ENCODE peak calls at places on chromosomes 7 and 10, in eight cellular contexts. D is CD4-positive, alpha-beta memory T cell; C is brain microvascular endothelial cell; M is psoas muscle; T is foreskin fibroblast; S is AG10803; F is keratinocyte; O is lung. X is an unnamed sample.

GRCh38 chr7:65798111-65799075 is 74.5 kb upstream of the VKORC1L1 start:
- DNase-seq in D (peak), C (peak), M (no peak), T (peak), S (peak), F (no peak), O (no peak), X (peak)

GRCh38 chr7:34759477-34760125 is 101.6 kb downstream of the NPSR1 start:
- DNase-seq in D (no peak), C (peak), M (no peak), T (no peak), S (peak), F (peak), O (no peak), X (no peak)

GRCh38 chr7:41114691-41115090 is 588.2 kb downstream of the INHBA start:
- DNase-seq in D (no peak), C (no peak), M (no peak), T (no peak), S (no peak), F (no peak), O (no peak), X (no peak)

GRCh38 chr10:79400567-79401004 is 44.8 kb downstream of the ZCCHC24 start:
- DNase-seq in D (peak), C (no peak), M (peak), T (peak), S (no peak), F (peak), O (no peak), X (no peak)

GRCh38 chr10:132101529-132101928 is 35.8 kb downstream of the JAKMIP3 start:
- DNase-seq in D (no peak), C (no peak), M (no peak), T (no peak), S (no peak), F (no peak), O (peak), X (no peak)

GRCh38 chr10:13613519-13613918 is 26.8 kb downstream of the PRPF18 start:
- DNase-seq in D (no peak), C (peak), M (no peak), T (peak), S (peak), F (no peak), O (no peak), X (no peak)

GRCh38 chr10:6795571-6795970 is 215.5 kb upstream of the PRKCQ start:
- DNase-seq in D (no peak), C (no peak), M (no peak), T (no peak), S (no peak), F (no peak), O (no peak), X (no peak)

GRCh38 chr7:156752371-156753297 is 112.1 kb downstream of the RNF32 start:
- DNase-seq in D (no peak), C (peak), M (no peak), T (no peak), S (no peak), F (no peak), O (no peak), X (no peak)

GRCh38 chr10:22103701-22104100 is 100.2 kb upstream of the DNAJC1 start:
- DNase-seq in D (peak), C (no peak), M (no peak), T (no peak), S (no peak), F (no peak), O (no peak), X (no peak)

GRCh38 chr7:128697301-128697905 is 25.3 kb downstream of the GARIN1A start:
- DNase-seq in D (peak), C (peak), M (peak), T (peak), S (peak), F (peak), O (peak), X (peak)

GRCh38 chr10:124860426-124860825 is 58.8 kb downstream of the ABRAXAS2 start:
- DNase-seq in D (no peak), C (no peak), M (no peak), T (no peak), S (no peak), F (no peak), O (no peak), X (no peak)

GRCh38 chr7:84331665-84332064 is 137.1 kb upstream of the SEMA3A start:
- DNase-seq in D (no peak), C (no peak), M (no peak), T (no peak), S (peak), F (no peak), O (no peak), X (no peak)

GRCh38 chr10:5688587-5688986 is 3.9 kb downstream of the TASOR2 start:
- DNase-seq in D (no peak), C (no peak), M (no peak), T (no peak), S (no peak), F (no peak), O (no peak), X (no peak)
- H3K4me3 ChIP-seq in D (no peak), C (no peak), M (no peak), T (no peak), S (no peak), F (no peak), O (no peak), X (no peak)

DNA sequence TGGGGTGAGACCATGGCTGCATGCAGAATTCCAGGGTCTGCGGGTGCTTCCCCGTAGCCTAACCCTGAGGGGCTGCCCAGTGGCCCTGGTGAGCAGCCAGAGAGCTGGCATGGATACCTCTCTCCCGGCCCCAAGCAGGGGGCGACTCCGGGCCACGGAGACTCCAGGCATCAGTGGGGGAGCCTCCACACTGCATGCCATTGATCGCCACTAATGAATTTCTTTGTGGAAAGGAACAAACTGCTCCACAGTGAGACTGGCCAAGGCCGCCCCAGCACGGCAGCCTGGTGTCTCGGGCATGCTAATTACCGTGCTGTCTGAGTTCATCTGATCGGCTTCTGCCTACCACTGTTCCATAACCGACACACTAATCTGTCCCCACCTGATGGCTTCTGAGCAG is 184.4 kb downstream of the GRID1 start:
- DNase-seq in D (no peak), C (no peak), M (no peak), T (no peak), S (no peak), F (no peak), O (no peak), X (no peak)
- H3K4me3 ChIP-seq in D (no peak), C (no peak), M (no peak), T (no peak), S (no peak), F (no peak), O (no peak), X (no peak)

GRCh38 chr10:102297132-102297531 is 51.8 kb downstream of the GBF1 start:
- DNase-seq in D (no peak), C (no peak), M (no peak), T (no peak), S (no peak), F (no peak), O (no peak), X (no peak)
- H3K4me3 ChIP-seq in D (no peak), C (no peak), M (no peak), T (no peak), S (no peak), F (no peak), O (no peak), X (no peak)

GRCh38 chr7:5692112-5692844 is 89.2 kb downstream of the RNF216 start:
- DNase-seq in D (no peak), C (peak), M (peak), T (peak), S (peak), F (peak), O (peak), X (peak)

GRCh38 chr7:5693529-5693928 is 87.9 kb downstream of the RNF216 start:
- DNase-seq in D (no peak), C (peak), M (no peak), T (peak), S (peak), F (no peak), O (no peak), X (no peak)

GRCh38 chr7:5691536-5692090 is 89.8 kb downstream of the RNF216 start:
- DNase-seq in D (no peak), C (peak), M (no peak), T (no peak), S (peak), F (no peak), O (no peak), X (no peak)

GRCh38 chr7:5694221-5694754 is 87.2 kb downstream of the RNF216 start:
- DNase-seq in D (no peak), C (peak), M (no peak), T (peak), S (peak), F (no peak), O (no peak), X (peak)

DNA sequence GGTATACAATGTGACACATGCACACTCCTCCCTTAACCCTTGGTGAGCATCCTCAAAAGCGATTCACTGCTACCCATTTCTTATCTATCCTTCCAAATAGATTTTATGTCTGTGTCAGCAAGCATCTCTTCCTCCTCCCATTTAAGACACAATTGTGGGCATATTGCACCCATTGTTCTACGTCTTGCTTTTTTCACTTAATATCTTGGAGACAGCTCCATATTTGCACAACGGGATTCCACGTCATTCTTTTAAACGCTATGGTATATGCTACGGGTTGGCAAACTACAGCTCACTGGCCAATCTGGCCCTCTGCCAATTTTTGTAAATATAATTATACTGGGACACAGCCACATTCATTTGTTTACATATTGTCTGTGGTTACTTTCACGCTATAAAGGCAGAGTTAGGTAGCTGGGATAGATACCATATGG is 88.6 kb downstream of the RNF216 start:
- DNase-seq in D (no peak), C (peak), M (no peak), T (peak), S (peak), F (no peak), O (no peak), X (no peak)
- H3K4me3 ChIP-seq in D (peak), C (peak), M (peak), T (peak), S (peak), F (no peak), O (no peak), X (no peak)

GRCh38 chr7:4072161-4072925 is 609.8 kb upstream of the FOXK1 start:
- DNase-seq in D (no peak), C (no peak), M (no peak), T (no peak), S (no peak), F (no peak), O (no peak), X (no peak)

GRCh38 chr7:4068286-4068685 is 613.8 kb upstream of the FOXK1 start:
- DNase-seq in D (no peak), C (no peak), M (no peak), T (no peak), S (no peak), F (no peak), O (no peak), X (no peak)

GRCh38 chr7:4067874-4068273 is 614.2 kb upstream of the FOXK1 start:
- DNase-seq in D (no peak), C (no peak), M (no peak), T (no peak), S (no peak), F (no peak), O (no peak), X (no peak)

GRCh38 chr7:4069268-4070095 is 612.6 kb upstream of the FOXK1 start:
- DNase-seq in D (no peak), C (no peak), M (no peak), T (no peak), S (no peak), F (no peak), O (no peak), X (no peak)

DNA sequence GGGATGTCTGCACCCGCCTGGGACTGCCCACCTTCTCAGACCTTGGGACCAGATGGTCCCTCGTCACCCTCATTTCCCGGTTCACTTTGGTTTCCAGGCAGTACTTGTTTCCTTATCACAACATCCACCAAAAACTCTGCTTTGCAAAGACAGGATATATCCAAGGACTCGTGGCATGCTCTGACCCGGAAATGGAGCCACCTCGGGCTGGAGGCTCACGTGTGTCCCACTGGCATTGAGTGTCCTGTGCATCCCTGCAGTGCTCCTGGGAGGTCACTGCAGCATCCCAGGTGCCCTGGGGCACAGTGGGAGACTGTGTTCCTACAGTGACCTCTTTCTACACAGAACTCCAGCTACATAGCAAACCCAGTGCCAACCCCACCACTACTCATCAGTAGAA is 611.9 kb upstream of the FOXK1 start:
- DNase-seq in D (no peak), C (no peak), M (no peak), T (no peak), S (no peak), F (no peak), O (no peak), X (no peak)
- H3K4me3 ChIP-seq in D (no peak), C (no peak), M (no peak), T (no peak), S (no peak), F (no peak), O (no peak), X (no peak)

DNA sequence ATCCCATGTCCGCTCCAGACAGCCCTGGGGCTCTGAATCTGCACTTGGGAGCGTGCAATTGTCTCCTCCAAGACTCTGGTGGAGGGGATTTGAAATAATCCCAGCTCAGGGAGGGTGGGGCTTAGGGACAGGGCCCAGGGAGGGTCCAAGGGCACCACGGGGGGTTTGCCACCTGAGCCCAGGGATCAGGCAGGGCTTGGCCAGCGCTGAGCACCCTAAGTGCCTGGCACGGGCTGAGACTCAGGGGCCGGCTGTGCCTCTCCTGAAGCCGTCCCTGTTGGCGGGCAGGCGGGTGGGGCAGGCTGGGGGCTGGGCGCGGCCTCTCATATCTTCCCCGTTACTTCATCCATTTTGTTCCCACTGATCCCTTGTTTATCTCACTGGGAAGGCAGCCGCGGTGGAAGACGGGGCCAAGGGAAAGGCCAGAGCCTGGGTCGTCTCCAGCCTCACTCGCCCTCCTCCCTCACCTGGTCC is 41.8 kb upstream of the ELN start:
- DNase-seq in D (no peak), C (no peak), M (no peak), T (no peak), S (no peak), F (no peak), O (no peak), X (no peak)
- H3K4me3 ChIP-seq in D (no peak), C (no peak), M (no peak), T (no peak), S (no peak), F (no peak), O (no peak), X (no peak)

GRCh38 chr7:27112361-27112760 is 9.9 kb upstream of the HOXA2 start:
- DNase-seq in D (no peak), C (no peak), M (no peak), T (no peak), S (no peak), F (no peak), O (no peak), X (no peak)

GRCh38 chr7:27110163-27110976 is 7.9 kb upstream of the HOXA2 start:
- DNase-seq in D (no peak), C (no peak), M (peak), T (no peak), S (peak), F (no peak), O (no peak), X (peak)

GRCh38 chr7:27111753-27112277 is 9.3 kb upstream of the HOXA2 start:
- DNase-seq in D (no peak), C (no peak), M (no peak), T (no peak), S (no peak), F (no peak), O (no peak), X (no peak)

GRCh38 chr7:27109533-27110162 is 7.2 kb upstream of the HOXA2 start:
- DNase-seq in D (no peak), C (no peak), M (no peak), T (no peak), S (no peak), F (no peak), O (no peak), X (no peak)

GRCh38 chr7:27110977-27111752 is 8.7 kb upstream of the HOXA2 start:
- DNase-seq in D (no peak), C (no peak), M (peak), T (no peak), S (peak), F (no peak), O (no peak), X (no peak)
- H3K4me3 ChIP-seq in D (no peak), C (peak), M (peak), T (no peak), S (no peak), F (no peak), O (no peak), X (peak)

X was measured in BJ.